ENCODE peak calls at places on chromosomes 13 and 19, in seven cellular contexts. F is cardiac fibroblast; U is stimulated activated CD4-positive, alpha-beta T cell treated with anti-CD3 and anti-CD28 coated beads, Interleukin-4, amount 100 ng/mL, for 24 hours; W is left lung; Q is mesothelial cell of epicardium; G is ovary; D is AG10803. L is an unnamed sample.

GRCh38 chr19:23287620-23288019 is 37.4 kb upstream of the ZNF724 start:
- DNase-seq in F (no peak), U (no peak), W (no peak), Q (no peak), G (no peak), D (no peak), L (no peak)

GRCh38 chr13:104854007-104854406 is 1681.5 kb downstream of the EFNB2 start:
- DNase-seq in F (no peak), U (no peak), W (no peak), Q (no peak), G (no peak), D (no peak), L (no peak)

GRCh38 chr13:99352351-99353271 is 45.4 kb upstream of the GPR183 start:
- DNase-seq in F (no peak), U (peak; percentile 55), W (no peak), Q (no peak), G (no peak), D (no peak), L (no peak)

GRCh38 chr19:7117248-7117647 is 47.7 kb downstream of the ZNF557 start:
- DNase-seq in F (no peak), U (no peak), W (no peak), Q (no peak), G (no peak), D (no peak), L (no peak)

GRCh38 chr19:18682807-18683108 is 722 bp upstream of the CRTC1 start:
- DNase-seq in F (no peak), U (no peak), W (no peak), Q (no peak), G (no peak), D (no peak), L (no peak)

GRCh38 chr19:49335784-49336481 is 727 bp downstream of the CD37 start:
- DNase-seq in F (no peak), U (peak; percentile 14), W (no peak), Q (no peak), G (no peak), D (no peak), L (no peak)

GRCh38 chr19:47124937-47125668 is 5.5 kb upstream of the SAE1 start:
- DNase-seq in F (peak; percentile 86), U (peak; percentile 33), W (no peak), Q (no peak), G (no peak), D (peak; percentile 76), L (peak; percentile 75)

GRCh38 chr19:7885818-7886217 is 2.5 kb upstream of the LRRC8E start:
- DNase-seq in F (no peak), U (no peak), W (no peak), Q (no peak), G (no peak), D (no peak), L (no peak)

GRCh38 chr13:54958781-54959180 is 1930.2 kb downstream of the OLFM4 start:
- DNase-seq in F (no peak), U (no peak), W (peak; percentile 29), Q (no peak), G (no peak), D (no peak), L (no peak)

GRCh38 chr19:33547676-33548075 is 26.1 kb upstream of the PEPD start:
- DNase-seq in F (no peak), U (no peak), W (no peak), Q (no peak), G (no peak), D (no peak), L (no peak)

GRCh38 chr13:23674795-23675640 is 104.8 kb downstream of the TNFRSF19 start:
- DNase-seq in F (peak; percentile 95), U (no peak), W (no peak), Q (no peak), G (no peak), D (peak; percentile 71), L (peak; percentile 77)

GRCh38 chr13:30111810-30112209 is 195.5 kb downstream of the KATNAL1 start:
- DNase-seq in F (no peak), U (no peak), W (no peak), Q (no peak), G (no peak), D (no peak), L (peak; percentile 29)

GRCh38 chr13:64158910-64159309 is 2743.3 kb upstream of the PCDH20 start:
- DNase-seq in F (peak; percentile 82), U (no peak), W (no peak), Q (no peak), G (no peak), D (peak; percentile 67), L (peak; percentile 19)

GRCh38 chr19:43639507-43640423 is at the start of gene CADM4:
- DNase-seq in F (no peak), U (peak; percentile 29), W (peak; percentile 81), Q (peak; percentile 49), G (peak; percentile 40), D (no peak), L (no peak)

GRCh38 chr19:3661284-3662238 is 35.0 kb upstream of the CACTIN start:
- DNase-seq in F (no peak), U (no peak), W (no peak), Q (no peak), G (no peak), D (no peak), L (no peak)

GRCh38 chr13:76848596-76848995 is 37.6 kb downstream of the KCTD12 start:
- DNase-seq in F (peak; percentile 50), U (no peak), W (no peak), Q (no peak), G (peak; percentile 32), D (peak; percentile 80), L (no peak)

GRCh38 chr13:38417727-38418126 is 68.1 kb downstream of the UFM1 start:
- DNase-seq in F (peak; percentile 37), U (no peak), W (no peak), Q (no peak), G (no peak), D (peak; percentile 24), L (peak; percentile 18)

GRCh38 chr13:113758651-113759524 is at the start of gene TMEM255B:
- DNase-seq in F (peak; percentile 66), U (peak; percentile 75), W (peak; percentile 99), Q (peak; percentile 83), G (peak; percentile 83), D (peak; percentile 58), L (peak; percentile 72)

GRCh38 chr13:80338781-80339577 is 1.9 kb downstream of the SPRY2 start:
- DNase-seq in F (peak; percentile 79), U (no peak), W (peak; percentile 91), Q (peak; percentile 62), G (peak; percentile 66), D (peak; percentile 86), L (peak; percentile 83)

GRCh38 chr13:110507678-110508381 is 53.7 kb downstream of the RAB20 start:
- DNase-seq in F (no peak), U (no peak), W (no peak), Q (no peak), G (no peak), D (no peak), L (no peak)

GRCh38 chr19:16118489-16119033 is 6.9 kb downstream of the RAB8A start:
- DNase-seq in F (no peak), U (peak; percentile 58), W (no peak), Q (no peak), G (no peak), D (no peak), L (no peak)

GRCh38 chr13:106561551-106562170 is 6.3 kb downstream of the ARGLU1 start:
- DNase-seq in F (peak; percentile 38), U (peak; percentile 46), W (no peak), Q (no peak), G (no peak), D (no peak), L (no peak)

GRCh38 chr13:59963383-59963782 is 200.3 kb downstream of the DIAPH3 start:
- DNase-seq in F (no peak), U (no peak), W (no peak), Q (no peak), G (no peak), D (no peak), L (no peak)

GRCh38 chr19:17332677-17333581 is 1.7 kb downstream of the ANO8 start:
- DNase-seq in F (peak; percentile 56), U (peak; percentile 45), W (no peak), Q (no peak), G (no peak), D (peak; percentile 48), L (peak; percentile 58)

GRCh38 chr19:50301607-50301971 is 27.6 kb downstream of the KCNC3 start:
- DNase-seq in F (no peak), U (no peak), W (peak; percentile 51), Q (no peak), G (no peak), D (no peak), L (no peak)

GRCh38 chr13:113854238-113855011 is 9.5 kb downstream of the GAS6 start:
- DNase-seq in F (peak; percentile 68), U (no peak), W (peak; percentile 68), Q (no peak), G (no peak), D (peak; percentile 86), L (no peak)

L was measured in EL.